ENCODE peak calls at places on chromosomes 11 and 22, in eight cellular contexts. A is IMR-90, E is lung, N is PC-9, H is body of pancreas, U is endodermal cell, W is DND-41, X is GM23338. Q is an unnamed sample.

GRCh38 chr22:17580461-17581031 is 17.2 kb downstream of the SLC25A18 start:
- DNase-seq in N (no peak), E (no peak), U (peak; percentile 84), H (no peak), W (no peak), A (no peak), X (peak; percentile 69), Q (no peak)

GRCh38 chr11:134027671-134028070 is 41.2 kb upstream of the JAM3 start:
- DNase-seq in W (peak; percentile 56), X (no peak), A (no peak), H (no peak), N (no peak), U (no peak), E (no peak), Q (no peak)

GRCh38 chr11:126522152-126522551 is 166.7 kb downstream of the ST3GAL4 start:
- DNase-seq in U (no peak), W (no peak), E (no peak), X (no peak), H (no peak), N (no peak), A (peak; percentile 10), Q (no peak)

GRCh38 chr11:122076721-122077120 is 39.3 kb downstream of the BLID start:
- DNase-seq in H (no peak), U (no peak), A (no peak), X (no peak), N (no peak), E (no peak), W (no peak), Q (no peak)

GRCh38 chr22:40588726-40589125 is 47.8 kb downstream of the MRTFA start:
- DNase-seq in A (peak; percentile 70), E (no peak), H (no peak), X (no peak), N (peak; percentile 62), W (no peak), U (no peak), Q (no peak)

GRCh38 chr11:16778286-16778685 is 39.8 kb downstream of the C11orf58 start:
- DNase-seq in U (no peak), E (no peak), W (no peak), A (no peak), H (no peak), N (no peak), X (no peak), Q (no peak)

GRCh38 chr11:76365038-76365679 is 15.8 kb downstream of the THAP12 start:
- DNase-seq in A (no peak), U (no peak), X (no peak), H (no peak), W (no peak), E (no peak), N (no peak), Q (no peak)

GRCh38 chr11:122817121-122817520 is 21.2 kb upstream of the CRTAM start:
- DNase-seq in H (peak; percentile 26), A (no peak), X (no peak), E (no peak), W (no peak), U (no peak), N (peak; percentile 46), Q (no peak)

GRCh38 chr11:36774603-36775002 is 176.6 kb upstream of the RAG2 start:
- DNase-seq in H (no peak), N (no peak), U (no peak), W (no peak), X (no peak), A (peak; percentile 17), E (no peak), Q (no peak)

GRCh38 chr11:128715691-128716153 is 21.9 kb downstream of the FLI1 start:
- DNase-seq in W (no peak), A (peak; percentile 40), E (no peak), X (no peak), H (no peak), N (peak; percentile 40), U (no peak), Q (no peak)

GRCh38 chr11:62574363-62575057 is 819 bp upstream of the EEF1G start:
- DNase-seq in X (peak; percentile 50), A (peak; percentile 29), U (peak; percentile 54), W (peak; percentile 44), E (no peak), H (peak; percentile 46), N (no peak), Q (no peak)

GRCh38 chr11:57460017-57460755 is at the start of gene RTN4RL2:
- DNase-seq in W (peak; percentile 77), X (peak; percentile 94), A (peak; percentile 45), E (peak; percentile 45), H (peak; percentile 48), U (peak; percentile 89), N (peak; percentile 43), Q (no peak)

GRCh38 chr22:37716708-37717107 is 19.9 kb downstream of the TRIOBP start:
- DNase-seq in H (no peak), W (no peak), E (no peak), X (no peak), N (no peak), U (no peak), A (peak; percentile 33), Q (no peak)

GRCh38 chr22:36728505-36728904 is 25.0 kb upstream of the CACNG2 start:
- DNase-seq in X (no peak), U (peak; percentile 41), E (no peak), H (no peak), N (no peak), W (no peak), A (no peak), Q (peak; percentile 29)

GRCh38 chr11:86149813-86150212 is 80.9 kb upstream of the PICALM start:
- DNase-seq in U (no peak), H (no peak), N (no peak), E (no peak), A (no peak), X (no peak), W (no peak), Q (no peak)

GRCh38 chr11:68148071-68148805 is 27.1 kb upstream of the CHKA start:
- DNase-seq in W (no peak), E (no peak), X (no peak), N (no peak), U (no peak), H (no peak), A (no peak), Q (no peak)

GRCh38 chr11:68148882-68149281 is 27.7 kb upstream of the CHKA start:
- DNase-seq in E (no peak), W (no peak), X (no peak), U (no peak), N (peak; percentile 46), H (no peak), A (no peak), Q (no peak)

GRCh38 chr11:68150029-68150428 is 28.8 kb upstream of the CHKA start:
- DNase-seq in H (peak; percentile 78), N (peak; percentile 96), A (peak; percentile 57), W (no peak), E (peak; percentile 80), X (peak; percentile 39), U (no peak), Q (no peak)

GRCh38 chr11:68146704-68147474 is 25.7 kb upstream of the CHKA start:
- DNase-seq in H (peak; percentile 82), E (peak; percentile 57), N (peak; percentile 76), A (peak; percentile 50), U (peak; percentile 74), X (no peak), W (no peak), Q (no peak)

DNA sequence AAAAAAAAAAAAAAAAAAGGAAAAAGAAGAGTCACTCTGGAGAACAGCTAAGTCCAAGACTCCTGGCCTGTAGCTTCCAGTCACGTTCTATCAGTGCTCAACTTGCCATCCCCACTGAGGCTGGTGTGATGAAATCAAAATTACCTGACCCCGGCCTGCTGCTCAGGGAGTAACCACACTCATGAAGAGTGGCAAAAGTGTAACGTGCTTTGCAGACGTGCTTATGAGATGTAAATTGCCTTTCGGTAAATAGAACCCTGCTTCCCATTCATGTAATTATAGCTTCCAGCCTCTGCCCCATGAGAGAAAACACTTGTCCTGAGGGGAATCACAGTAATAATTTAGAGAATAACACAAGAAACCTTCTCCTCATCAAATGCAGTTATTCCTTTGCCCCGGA is 28.2 kb upstream of the CHKA start:
- DNase-seq in E (peak; percentile 76), W (no peak), X (no peak), A (no peak), H (no peak), N (no peak), U (no peak), Q (no peak)
- H3K27ac ChIP-seq in E (peak overlapping the region; percentile 41), W (no peak overlapping the region), X (no peak overlapping the region), A (no peak overlapping the region), H (no peak overlapping the region), N (peak overlapping the region; percentile 59), U (no peak overlapping the region), Q (no peak overlapping the region)

GRCh38 chr11:9977554-9977953 is 313.7 kb downstream of the SWAP70 start:
- DNase-seq in W (no peak), E (no peak), U (no peak), X (no peak), N (no peak), H (no peak), A (no peak), Q (no peak)

GRCh38 chr11:9982127-9982795 is 311.8 kb downstream of the SBF2 start:
- DNase-seq in U (no peak), A (no peak), H (no peak), X (no peak), W (no peak), N (no peak), E (no peak), Q (no peak)

GRCh38 chr11:9980931-9981330 is 313.1 kb downstream of the SBF2 start:
- DNase-seq in E (no peak), A (no peak), U (no peak), W (no peak), H (no peak), X (no peak), N (no peak), Q (no peak)

GRCh38 chr11:9982796-9983579 is 311.0 kb downstream of the SBF2 start:
- DNase-seq in W (no peak), H (no peak), N (peak; percentile 9), X (peak; percentile 61), E (no peak), A (peak; percentile 40), U (peak; percentile 91), Q (no peak)
- TF ChIP-seq CTCF in W (no peak), H (no peak), N (no peak), X (no peak), E (no peak), A (no peak), U (no peak), Q (no peak)

GRCh38 chr22:43152001-43152354 is 619 bp downstream of the TSPO start:
- DNase-seq in N (no peak), E (no peak), W (no peak), H (no peak), A (no peak), U (no peak), X (peak; percentile 40), Q (no peak)
- H3K4me3 ChIP-seq in N (peak overlapping the region; percentile 88), E (peak overlapping the region; percentile 76), W (peak overlapping the region; percentile 48), H (peak overlapping the region; percentile 26), A (peak overlapping the region; percentile 76), U (peak overlapping the region; percentile 65), X (peak overlapping the region; percentile 65), Q (peak overlapping the region; percentile 83)

DNA sequence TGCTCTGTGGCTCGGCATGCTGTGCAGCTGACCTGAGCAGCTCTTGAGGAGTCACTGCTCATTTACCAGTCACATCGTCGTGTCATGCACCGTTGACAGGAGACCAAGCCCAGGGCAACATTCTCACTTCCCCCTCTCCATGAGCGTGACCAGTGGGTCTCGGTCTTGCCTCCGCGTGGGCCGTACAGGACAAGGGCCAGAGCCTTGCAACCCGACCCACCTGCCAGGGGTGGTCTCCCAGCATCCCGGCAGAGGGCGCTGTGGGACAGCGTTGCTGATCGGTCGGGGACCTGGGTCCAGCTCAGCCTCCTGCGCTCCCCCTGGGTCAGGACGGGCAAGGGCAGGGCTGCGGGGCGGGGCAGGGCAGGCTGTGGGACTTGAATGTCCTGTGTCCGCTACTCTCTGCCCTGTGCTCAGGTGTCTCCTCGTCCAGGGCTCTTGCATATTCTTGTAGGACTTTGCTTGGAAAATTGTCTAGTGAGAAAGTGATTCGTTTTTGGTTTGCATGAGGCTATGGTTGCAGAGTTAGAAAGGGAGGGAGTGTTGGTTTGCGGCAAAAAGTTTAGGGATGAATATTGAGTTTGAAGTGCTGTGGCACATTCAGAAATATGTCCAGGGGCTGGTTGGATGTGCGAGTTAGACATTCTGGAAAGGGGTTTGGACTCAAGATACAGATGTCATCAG is 16.2 kb downstream of the EIF4G2 start:
- DNase-seq in N (peak; percentile 85), X (peak; percentile 95), A (peak; percentile 62), E (peak; percentile 92), U (peak; percentile 98), W (peak; percentile 70), H (peak; percentile 86), Q (peak; percentile 89)
- H3K27ac ChIP-seq in N (no peak overlapping the region), X (no peak overlapping the region), A (no peak overlapping the region), E (no peak overlapping the region), U (no peak overlapping the region), W (no peak overlapping the region), H (no peak overlapping the region), Q (no peak overlapping the region)